ENCODE peak calls at places on chromosomes 6 and 20, in nine cellular contexts. One of them, this sample, is unnamed.
A peak's percentile ranks its signal among the peaks of the same experiment; 100 is the strongest.

GRCh38 chr6:106470811-106471210 is 110.3 kb downstream of the CRYBG1 start:
- DNase-seq in effector CD4-positive, alpha-beta T cell: no peak
- DNase-seq in NCI-H2081: no peak
- DNase-seq in suprapubic skin: no peak
- DNase-seq in astrocyte of the cerebellum: no peak
- DNase-seq in AG10803: no peak
- DNase-seq in MV-4-11: no peak
- DNase-seq in NCI-H2029: no peak
- DNase-seq in AG08396: no peak
- DNase-seq in this sample: no peak

GRCh38 chr6:162019311-162019710 is 708.3 kb downstream of the PRKN start:
- DNase-seq in effector CD4-positive, alpha-beta T cell: no peak
- DNase-seq in NCI-H2081: no peak
- DNase-seq in suprapubic skin: no peak
- DNase-seq in astrocyte of the cerebellum: no peak
- DNase-seq in AG10803: no peak
- DNase-seq in MV-4-11: no peak
- DNase-seq in NCI-H2029: no peak
- DNase-seq in AG08396: no peak
- DNase-seq in this sample: no peak

GRCh38 chr20:44942264-44942973 is 17.8 kb downstream of the TOMM34 start:
- DNase-seq in effector CD4-positive, alpha-beta T cell: no peak
- DNase-seq in NCI-H2081: no peak
- DNase-seq in suprapubic skin: no peak
- DNase-seq in astrocyte of the cerebellum: no peak
- DNase-seq in AG10803: no peak
- DNase-seq in MV-4-11: no peak
- DNase-seq in NCI-H2029: no peak
- DNase-seq in AG08396: no peak
- DNase-seq in this sample: no peak

GRCh38 chr6:1316482-1317220 is 4.8 kb downstream of the FOXQ1 start:
- DNase-seq in effector CD4-positive, alpha-beta T cell: no peak
- DNase-seq in NCI-H2081: no peak
- DNase-seq in suprapubic skin: no peak
- DNase-seq in astrocyte of the cerebellum: no peak
- DNase-seq in AG10803: no peak
- DNase-seq in MV-4-11: no peak
- DNase-seq in NCI-H2029: peak; percentile 34
- DNase-seq in AG08396: peak; percentile 54
- DNase-seq in this sample: no peak

GRCh38 chr6:21504790-21505189 is 88.8 kb upstream of the SOX4 start:
- DNase-seq in effector CD4-positive, alpha-beta T cell: no peak
- DNase-seq in NCI-H2081: no peak
- DNase-seq in suprapubic skin: no peak
- DNase-seq in astrocyte of the cerebellum: no peak
- DNase-seq in AG10803: no peak
- DNase-seq in MV-4-11: no peak
- DNase-seq in NCI-H2029: peak; percentile 76
- DNase-seq in AG08396: no peak
- DNase-seq in this sample: no peak

GRCh38 chr20:327041-327945 is 1.9 kb downstream of the SOX12 start:
- DNase-seq in effector CD4-positive, alpha-beta T cell: peak; percentile 61
- DNase-seq in NCI-H2081: peak; percentile 88
- DNase-seq in suprapubic skin: peak; percentile 87
- DNase-seq in astrocyte of the cerebellum: peak; percentile 72
- DNase-seq in AG10803: peak; percentile 88
- DNase-seq in MV-4-11: peak; percentile 36
- DNase-seq in NCI-H2029: peak; percentile 86
- DNase-seq in AG08396: peak; percentile 95
- DNase-seq in this sample: peak; percentile 90

GRCh38 chr6:135985471-135985870 is 134.0 kb downstream of the PDE7B start:
- DNase-seq in effector CD4-positive, alpha-beta T cell: no peak
- DNase-seq in NCI-H2081: no peak
- DNase-seq in suprapubic skin: no peak
- DNase-seq in astrocyte of the cerebellum: no peak
- DNase-seq in AG10803: peak; percentile 58
- DNase-seq in MV-4-11: no peak
- DNase-seq in NCI-H2029: no peak
- DNase-seq in AG08396: no peak
- DNase-seq in this sample: no peak

GRCh38 chr6:113596907-113597583 is 260.1 kb upstream of the MARCKS start:
- DNase-seq in effector CD4-positive, alpha-beta T cell: no peak
- DNase-seq in NCI-H2081: peak; percentile 85
- DNase-seq in suprapubic skin: no peak
- DNase-seq in astrocyte of the cerebellum: no peak
- DNase-seq in AG10803: peak; percentile 81
- DNase-seq in MV-4-11: peak; percentile 46
- DNase-seq in NCI-H2029: peak; percentile 92
- DNase-seq in AG08396: no peak
- DNase-seq in this sample: no peak

GRCh38 chr20:49306903-49307336 is 29.1 kb upstream of the ZNFX1 start:
- DNase-seq in effector CD4-positive, alpha-beta T cell: no peak
- DNase-seq in NCI-H2081: peak; percentile 83
- DNase-seq in suprapubic skin: no peak
- DNase-seq in astrocyte of the cerebellum: no peak
- DNase-seq in AG10803: no peak
- DNase-seq in MV-4-11: no peak
- DNase-seq in NCI-H2029: peak; percentile 68
- DNase-seq in AG08396: no peak
- DNase-seq in this sample: no peak

GRCh38 chr20:33725607-33726264 is 5.6 kb upstream of the PXMP4 start:
- DNase-seq in effector CD4-positive, alpha-beta T cell: no peak
- DNase-seq in NCI-H2081: no peak
- DNase-seq in suprapubic skin: no peak
- DNase-seq in astrocyte of the cerebellum: no peak
- DNase-seq in AG10803: no peak
- DNase-seq in MV-4-11: no peak
- DNase-seq in NCI-H2029: no peak
- DNase-seq in AG08396: no peak
- DNase-seq in this sample: no peak

GRCh38 chr6:32369678-32370077 is 2.0 kb downstream of the TSBP1 start:
- DNase-seq in effector CD4-positive, alpha-beta T cell: no peak
- DNase-seq in NCI-H2081: no peak
- DNase-seq in suprapubic skin: no peak
- DNase-seq in astrocyte of the cerebellum: peak; percentile 58
- DNase-seq in AG10803: peak; percentile 82
- DNase-seq in MV-4-11: peak; percentile 28
- DNase-seq in NCI-H2029: no peak
- DNase-seq in AG08396: peak; percentile 53
- DNase-seq in this sample: peak; percentile 13

GRCh38 chr20:7090753-7091310 is 323.3 kb downstream of the BMP2 start:
- DNase-seq in effector CD4-positive, alpha-beta T cell: no peak
- DNase-seq in NCI-H2081: no peak
- DNase-seq in suprapubic skin: no peak
- DNase-seq in astrocyte of the cerebellum: no peak
- DNase-seq in AG10803: no peak
- DNase-seq in MV-4-11: no peak
- DNase-seq in NCI-H2029: no peak
- DNase-seq in AG08396: no peak
- DNase-seq in this sample: no peak

GRCh38 chr20:4913147-4913546 is 88.2 kb downstream of the SLC23A2 start:
- DNase-seq in effector CD4-positive, alpha-beta T cell: no peak
- DNase-seq in NCI-H2081: no peak
- DNase-seq in suprapubic skin: no peak
- DNase-seq in astrocyte of the cerebellum: no peak
- DNase-seq in AG10803: no peak
- DNase-seq in MV-4-11: no peak
- DNase-seq in NCI-H2029: no peak
- DNase-seq in AG08396: no peak
- DNase-seq in this sample: no peak

GRCh38 chr6:156794546-156794945 is 17.4 kb downstream of the ARID1B start:
- DNase-seq in effector CD4-positive, alpha-beta T cell: no peak
- DNase-seq in NCI-H2081: no peak
- DNase-seq in suprapubic skin: no peak
- DNase-seq in astrocyte of the cerebellum: no peak
- DNase-seq in AG10803: no peak
- DNase-seq in MV-4-11: no peak
- DNase-seq in NCI-H2029: no peak
- DNase-seq in AG08396: no peak
- DNase-seq in this sample: no peak

GRCh38 chr6:158560787-158561246 is 926 bp downstream of the TMEM181 start:
- DNase-seq in effector CD4-positive, alpha-beta T cell: no peak
- DNase-seq in NCI-H2081: no peak
- DNase-seq in suprapubic skin: no peak
- DNase-seq in astrocyte of the cerebellum: no peak
- DNase-seq in AG10803: peak; percentile 17
- DNase-seq in MV-4-11: peak; percentile 46
- DNase-seq in NCI-H2029: no peak
- DNase-seq in AG08396: peak; percentile 50
- DNase-seq in this sample: no peak

GRCh38 chr6:958531-958930 is 265.6 kb upstream of the EXOC2 start:
- DNase-seq in effector CD4-positive, alpha-beta T cell: no peak
- DNase-seq in NCI-H2081: no peak
- DNase-seq in suprapubic skin: no peak
- DNase-seq in astrocyte of the cerebellum: peak; percentile 23
- DNase-seq in AG10803: peak; percentile 88
- DNase-seq in MV-4-11: no peak
- DNase-seq in NCI-H2029: no peak
- DNase-seq in AG08396: peak; percentile 72
- DNase-seq in this sample: peak; percentile 57

GRCh38 chr6:149889321-149889720 is 8.6 kb downstream of the RAET1E start:
- DNase-seq in effector CD4-positive, alpha-beta T cell: no peak
- DNase-seq in NCI-H2081: no peak
- DNase-seq in suprapubic skin: no peak
- DNase-seq in astrocyte of the cerebellum: no peak
- DNase-seq in AG10803: no peak
- DNase-seq in MV-4-11: no peak
- DNase-seq in NCI-H2029: no peak
- DNase-seq in AG08396: no peak
- DNase-seq in this sample: no peak

GRCh38 chr20:49747707-49748524 is 34.2 kb upstream of the B4GALT5 start:
- DNase-seq in effector CD4-positive, alpha-beta T cell: no peak
- DNase-seq in NCI-H2081: no peak
- DNase-seq in suprapubic skin: peak; percentile 89
- DNase-seq in astrocyte of the cerebellum: peak; percentile 52
- DNase-seq in AG10803: peak; percentile 86
- DNase-seq in MV-4-11: no peak
- DNase-seq in NCI-H2029: peak; percentile 89
- DNase-seq in AG08396: peak; percentile 43
- DNase-seq in this sample: no peak

GRCh38 chr6:24640166-24640565 is 5.8 kb downstream of the KIAA0319 start:
- DNase-seq in effector CD4-positive, alpha-beta T cell: no peak
- DNase-seq in NCI-H2081: no peak
- DNase-seq in suprapubic skin: no peak
- DNase-seq in astrocyte of the cerebellum: no peak
- DNase-seq in AG10803: no peak
- DNase-seq in MV-4-11: no peak
- DNase-seq in NCI-H2029: no peak
- DNase-seq in AG08396: no peak
- DNase-seq in this sample: no peak

GRCh38 chr6:26175428-26176181 is 88.4 kb downstream of the HFE start:
- DNase-seq in effector CD4-positive, alpha-beta T cell: no peak
- DNase-seq in NCI-H2081: peak; percentile 47
- DNase-seq in suprapubic skin: no peak
- DNase-seq in astrocyte of the cerebellum: no peak
- DNase-seq in AG10803: peak; percentile 77
- DNase-seq in MV-4-11: peak; percentile 75
- DNase-seq in NCI-H2029: peak; percentile 48
- DNase-seq in AG08396: peak; percentile 46
- DNase-seq in this sample: no peak

GRCh38 chr6:153084393-153084792 is 46.7 kb downstream of the RGS17 start:
- DNase-seq in effector CD4-positive, alpha-beta T cell: no peak
- DNase-seq in NCI-H2081: no peak
- DNase-seq in suprapubic skin: no peak
- DNase-seq in astrocyte of the cerebellum: no peak
- DNase-seq in AG10803: peak; percentile 50
- DNase-seq in MV-4-11: peak; percentile 14
- DNase-seq in NCI-H2029: no peak
- DNase-seq in AG08396: peak; percentile 27
- DNase-seq in this sample: peak; percentile 8

GRCh38 chr6:125393449-125393858 is 91.7 kb upstream of the HDDC2 start:
- DNase-seq in effector CD4-positive, alpha-beta T cell: no peak
- DNase-seq in NCI-H2081: no peak
- DNase-seq in suprapubic skin: no peak
- DNase-seq in astrocyte of the cerebellum: peak; percentile 3
- DNase-seq in AG10803: no peak
- DNase-seq in MV-4-11: peak; percentile 89
- DNase-seq in NCI-H2029: peak; percentile 24
- DNase-seq in AG08396: no peak
- DNase-seq in this sample: no peak

GRCh38 chr6:7138921-7139358 is 31.2 kb downstream of the RREB1 start:
- DNase-seq in effector CD4-positive, alpha-beta T cell: peak; percentile 27
- DNase-seq in NCI-H2081: peak; percentile 96
- DNase-seq in suprapubic skin: no peak
- DNase-seq in astrocyte of the cerebellum: no peak
- DNase-seq in AG10803: no peak
- DNase-seq in MV-4-11: no peak
- DNase-seq in NCI-H2029: peak; percentile 99
- DNase-seq in AG08396: no peak
- DNase-seq in this sample: no peak

GRCh38 chr6:149990109-149990671 is 26.4 kb downstream of the ULBP1 start:
- DNase-seq in effector CD4-positive, alpha-beta T cell: no peak
- DNase-seq in NCI-H2081: no peak
- DNase-seq in suprapubic skin: peak; percentile 62
- DNase-seq in astrocyte of the cerebellum: no peak
- DNase-seq in AG10803: no peak
- DNase-seq in MV-4-11: no peak
- DNase-seq in NCI-H2029: no peak
- DNase-seq in AG08396: no peak
- DNase-seq in this sample: no peak

GRCh38 chr20:4902788-4903187 is 98.5 kb downstream of the SLC23A2 start:
- DNase-seq in effector CD4-positive, alpha-beta T cell: no peak
- DNase-seq in NCI-H2081: no peak
- DNase-seq in suprapubic skin: no peak
- DNase-seq in astrocyte of the cerebellum: no peak
- DNase-seq in AG10803: no peak
- DNase-seq in MV-4-11: no peak
- DNase-seq in NCI-H2029: no peak
- DNase-seq in AG08396: no peak
- DNase-seq in this sample: no peak

GRCh38 chr6:25280617-25280990 is 1.4 kb downstream of the CARMIL1 start:
- DNase-seq in effector CD4-positive, alpha-beta T cell: no peak
- DNase-seq in NCI-H2081: peak; percentile 27
- DNase-seq in suprapubic skin: no peak
- DNase-seq in astrocyte of the cerebellum: no peak
- DNase-seq in AG10803: no peak
- DNase-seq in MV-4-11: no peak
- DNase-seq in NCI-H2029: no peak
- DNase-seq in AG08396: peak; percentile 13
- DNase-seq in this sample: no peak

GRCh38 chr20:31475032-31475431 is at the start of the genes DEFB124 and REM1:
- DNase-seq in effector CD4-positive, alpha-beta T cell: no peak
- DNase-seq in NCI-H2081: no peak
- DNase-seq in suprapubic skin: no peak
- DNase-seq in astrocyte of the cerebellum: no peak
- DNase-seq in AG10803: no peak
- DNase-seq in MV-4-11: no peak
- DNase-seq in NCI-H2029: no peak
- DNase-seq in AG08396: no peak
- DNase-seq in this sample: no peak

GRCh38 chr20:63290677-63291472 is 2.1 kb upstream of the COL20A1 start:
- DNase-seq in effector CD4-positive, alpha-beta T cell: peak; percentile 54
- DNase-seq in NCI-H2081: peak; percentile 26
- DNase-seq in suprapubic skin: no peak
- DNase-seq in astrocyte of the cerebellum: no peak
- DNase-seq in AG10803: peak; percentile 29
- DNase-seq in MV-4-11: no peak
- DNase-seq in NCI-H2029: no peak
- DNase-seq in AG08396: peak; percentile 91
- DNase-seq in this sample: no peak